ENCODE peak calls at places on chromosomes 7 and 10, in four cellular contexts. N is cardiac muscle cell, P is PC-3, D is DND-41. J is an unnamed sample. For H3K36me3, the result is how much of the 10 kb centered on the place peaks cover.

GRCh38 chr7:49523870-49524269 is 249.6 kb upstream of the VWC2 start:
- DNase-seq in N (no peak), P (peak), D (no peak), J (no peak)

GRCh38 chr7:8724080-8724718 is 290.8 kb downstream of the NXPH1 start:
- DNase-seq in N (no peak), P (peak), D (peak), J (no peak)

GRCh38 chr7:92534572-92534971 is 6.0 kb downstream of the RBM48 start:
- DNase-seq in N (no peak), P (no peak), D (no peak), J (no peak)

GRCh38 chr10:36688717-36689116 is 436.7 kb upstream of the ANKRD30A start:
- DNase-seq in N (no peak), P (no peak), D (no peak), J (no peak)

GRCh38 chr7:5695037-5695708 is 86.3 kb downstream of the RNF216 start:
- DNase-seq in N (peak), P (no peak), D (peak), J (peak)

GRCh38 chr10:11794566-11794965 is 28.6 kb upstream of the PROSER2 start:
- DNase-seq in N (no peak), P (no peak), D (no peak), J (no peak)

GRCh38 chr10:77038412-77038806 is 599.2 kb downstream of the KCNMA1 start:
- DNase-seq in N (peak), P (no peak), D (no peak), J (no peak)

GRCh38 chr7:1883834-1884582 is 213.9 kb downstream of the ELFN1 start:
- DNase-seq in N (no peak), P (no peak), D (no peak), J (no peak)

GRCh38 chr10:52740155-52740549 is 32.4 kb downstream of the MBL2 start:
- DNase-seq in N (no peak), P (no peak), D (no peak), J (no peak)

GRCh38 chr10:74032900-74033655 is 35.2 kb downstream of the VCL start:
- DNase-seq in N (no peak), P (peak), D (no peak), J (no peak)

GRCh38 chr7:24619978-24620377 is 46.7 kb downstream of the PALS2 start:
- DNase-seq in N (no peak), P (no peak), D (no peak), J (no peak)

GRCh38 chr10:12564173-12564572 is 214.8 kb downstream of the CAMK1D start:
- DNase-seq in N (peak), P (peak), D (no peak), J (no peak)

GRCh38 chr7:73487486-73487885 is 34.6 kb downstream of the BAZ1B start:
- DNase-seq in N (no peak), P (no peak), D (no peak), J (no peak)

GRCh38 chr10:100562806-100563293 is 27.1 kb downstream of the HIF1AN start:
- DNase-seq in N (peak), P (no peak), D (peak), J (peak)

GRCh38 chr10:95832216-95833037 is 75.3 kb upstream of the CC2D2B start:
- DNase-seq in N (no peak), P (no peak), D (no peak), J (peak)

GRCh38 chr10:71263376-71263775 is 51.0 kb downstream of the UNC5B start:
- DNase-seq in N (no peak), P (no peak), D (no peak), J (no peak)

GRCh38 chr7:153392726-153393125 is 633.2 kb downstream of the ACTR3B start:
- DNase-seq in N (no peak), P (no peak), D (no peak), J (no peak)

GRCh38 chr7:930975-931758 is 23.3 kb downstream of the ADAP1 start:
- DNase-seq in N (no peak), P (no peak), D (no peak), J (peak)

GRCh38 chr10:75094465-75094864 is 17.0 kb upstream of the SAMD8 start:
- DNase-seq in N (no peak), P (no peak), D (no peak), J (no peak)

GRCh38 chr10:124742418-124743187 is 1.6 kb downstream of the FAM53B start:
- DNase-seq in N (peak), P (peak), D (peak), J (no peak)

GRCh38 chr10:100120550-100120949 is 38.9 kb upstream of the CPN1 start:
- DNase-seq in N (no peak), P (no peak), D (no peak), J (no peak)

GRCh38 chr10:44958196-44958896 is 1.3 kb upstream of the RASSF4 start:
- DNase-seq in N (peak), P (peak), D (no peak), J (no peak)

GRCh38 chr7:142153400-142153799 is 41.9 kb downstream of the MGAM2 start:
- DNase-seq in N (no peak), P (peak), D (peak), J (no peak)

GRCh38 chr7:76358053-76358477 is 726 bp downstream of the YWHAG start:
- DNase-seq in N (peak), P (peak), D (peak), J (peak)

GRCh38 chr7:18777314-18777713 is 281.8 kb downstream of the HDAC9 start:
- DNase-seq in N (no peak), P (no peak), D (no peak), J (no peak)

GRCh38 chr10:3757638-3758490 is 27.1 kb downstream of the KLF6 start:
- DNase-seq in N (no peak), P (peak), D (no peak), J (peak)

GRCh38 chr7:66847879-66848810 is 72.9 kb upstream of the TMEM248 start:
- DNase-seq in N (peak), P (peak), D (no peak), J (no peak)

GRCh38 chr7:128161466-128162125 is 79.5 kb upstream of the LEP start:
- DNase-seq in N (no peak), P (no peak), D (no peak), J (no peak)

GRCh38 chr7:13071999-13072398 is 384.6 kb downstream of the ARL4A start:
- DNase-seq in N (no peak), P (no peak), D (no peak), J (no peak)

GRCh38 chr10:114543456-114543855 is 114.6 kb downstream of the ABLIM1 start:
- DNase-seq in N (no peak), P (no peak), D (no peak), J (no peak)

GRCh38 chr10:23453465-23453864 is 14.6 kb downstream of the OTUD1 start:
- DNase-seq in N (no peak), P (peak), D (no peak), J (no peak)

GRCh38 chr10:92592761-92593552 is at the start of gene KIF11:
- DNase-seq in N (peak), P (peak), D (peak), J (peak)

GRCh38 chr7:155824195-155824915 is 12.1 kb upstream of the SHH start:
- DNase-seq in N (peak), P (peak), D (no peak), J (no peak)

GRCh38 chr10:52226448-52226847 is 87.6 kb upstream of the DKK1 start:
- DNase-seq in N (peak), P (peak), D (no peak), J (no peak)

GRCh38 chr10:6164271-6165095 is 38.2 kb upstream of the PFKFB3 start:
- DNase-seq in N (peak), P (no peak), D (no peak), J (no peak)

GRCh38 chr10:7756360-7756992 is 31.3 kb downstream of the KIN start:
- DNase-seq in N (peak), P (peak), D (peak), J (no peak)

GRCh38 chr7:40346554-40346953 is 211.7 kb downstream of the SUGCT start:
- DNase-seq in N (no peak), P (no peak), D (no peak), J (no peak)

GRCh38 chr10:97891497-97892167 is 42.0 kb downstream of the GOLGA7B start:
- DNase-seq in N (no peak), P (no peak), D (no peak), J (no peak)

GRCh38 chr7:85659364-85659763 is 472.5 kb upstream of the SEMA3D start:
- DNase-seq in N (peak), P (peak), D (no peak), J (no peak)

GRCh38 chr7:151351967-151352366 is 10.4 kb downstream of the NUB1 start:
- DNase-seq in N (no peak), P (no peak), D (peak), J (peak)
- H3K36me3 ChIP-seq in N (half or more), P (under half), D (half or more), J (under half)

DNA sequence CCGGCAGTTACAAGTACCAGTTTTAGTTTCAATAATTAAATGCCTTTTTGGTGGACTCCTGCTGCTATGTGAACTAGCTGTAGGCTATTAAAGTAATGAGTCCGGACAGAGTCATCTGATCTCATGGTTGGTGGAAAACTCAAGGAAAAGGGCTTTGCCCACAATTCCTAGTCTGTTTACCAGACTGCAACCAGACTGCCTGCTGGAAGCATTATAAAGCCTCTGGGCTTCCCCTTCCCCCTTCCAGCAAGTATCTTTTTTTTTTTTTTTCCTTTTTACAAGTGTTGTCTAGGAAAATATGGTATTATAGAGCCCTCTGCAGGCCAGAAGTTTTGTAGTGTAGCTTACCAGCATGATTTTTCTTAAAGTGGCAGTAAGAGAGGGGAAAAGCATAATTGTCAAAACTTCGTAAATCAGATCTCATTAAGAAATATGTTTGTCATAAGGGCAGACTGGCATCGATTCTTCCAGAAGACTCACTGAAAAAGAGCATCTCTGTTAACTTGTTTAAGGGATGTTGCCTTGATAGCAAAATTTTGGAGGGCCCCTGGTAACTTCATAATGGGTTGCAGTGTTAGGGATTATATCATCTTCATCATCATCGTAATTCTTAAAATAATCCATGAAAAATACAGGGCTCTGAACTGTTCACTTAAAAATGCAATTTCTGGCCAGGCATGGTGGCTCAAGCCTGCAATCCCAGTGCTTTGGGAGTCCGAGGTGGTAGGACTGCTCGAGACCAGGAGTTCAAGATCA is 181.3 kb downstream of the TAX1BP1 start:
- DNase-seq in N (peak), P (peak), D (peak), J (peak)
- TF ChIP-seq CTCF in N (peak), P (peak), D (peak), J (peak)

DNA sequence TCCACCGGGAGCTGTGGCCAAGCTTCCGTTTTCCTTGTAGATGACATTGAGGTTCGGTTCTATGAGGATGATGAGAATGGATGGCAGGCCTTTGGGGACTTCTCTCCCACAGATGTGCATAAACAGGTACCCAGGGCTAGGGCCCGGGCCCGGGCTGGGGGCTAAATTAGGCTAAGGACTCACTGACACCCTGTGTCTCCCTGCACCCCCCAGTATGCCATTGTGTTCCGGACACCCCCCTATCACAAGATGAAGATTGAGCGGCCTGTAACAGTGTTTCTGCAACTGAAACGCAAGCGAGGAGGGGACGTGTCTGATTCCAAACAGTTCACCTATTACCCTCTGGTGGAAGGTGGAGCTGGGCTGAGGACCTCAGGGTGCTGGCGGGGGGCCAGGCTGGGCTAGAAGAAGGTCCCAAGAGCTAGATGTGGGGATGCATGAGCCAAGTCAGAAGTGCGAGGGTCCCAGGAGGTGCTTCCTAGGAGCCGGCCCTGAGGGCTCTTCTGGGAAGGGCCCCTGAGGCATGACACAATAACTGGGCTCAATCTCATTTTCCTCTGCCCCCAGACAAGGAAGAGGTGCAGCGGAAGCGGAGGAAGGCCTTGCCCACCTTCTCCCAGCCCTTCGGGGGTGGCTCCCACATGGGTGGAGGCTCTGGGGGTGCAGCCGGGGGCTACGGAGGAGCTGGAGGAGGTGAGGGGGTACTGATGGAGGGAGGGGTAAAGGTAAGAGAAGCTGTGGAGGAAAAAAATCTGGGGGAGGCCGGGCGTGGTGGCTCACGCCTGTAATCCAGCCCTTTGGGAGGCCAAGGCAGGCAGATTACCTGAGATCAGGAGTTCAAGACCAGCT is 2.9 kb downstream of the NFKB2 start:
- DNase-seq in N (no peak), P (no peak), D (no peak), J (no peak)
- H3K4me3 ChIP-seq in N (peak), P (no peak), D (peak), J (peak)

DNA sequence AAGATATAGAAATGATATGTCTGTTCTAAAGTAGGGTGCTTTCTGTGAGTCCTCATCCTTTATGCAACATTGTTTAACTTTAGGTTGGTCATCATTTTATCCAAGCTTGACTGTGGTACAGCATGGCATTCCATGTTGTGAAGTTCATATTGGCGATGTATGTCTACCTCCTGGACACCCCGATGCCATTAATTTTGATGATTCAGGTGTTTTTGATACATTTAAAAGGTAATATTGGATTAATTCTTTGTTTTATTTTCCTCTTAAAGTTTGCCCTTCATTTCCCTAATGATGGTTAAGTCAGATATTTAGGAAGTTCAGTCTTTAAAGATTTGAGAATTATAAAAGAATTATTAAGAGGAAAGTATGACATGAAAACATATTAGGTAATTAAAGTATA is 21.3 kb downstream of the HBP1 start:
- DNase-seq in N (no peak), P (no peak), D (no peak), J (no peak)
- H3K36me3 ChIP-seq in N (half or more), P (under half), D (half or more), J (under half)

DNA sequence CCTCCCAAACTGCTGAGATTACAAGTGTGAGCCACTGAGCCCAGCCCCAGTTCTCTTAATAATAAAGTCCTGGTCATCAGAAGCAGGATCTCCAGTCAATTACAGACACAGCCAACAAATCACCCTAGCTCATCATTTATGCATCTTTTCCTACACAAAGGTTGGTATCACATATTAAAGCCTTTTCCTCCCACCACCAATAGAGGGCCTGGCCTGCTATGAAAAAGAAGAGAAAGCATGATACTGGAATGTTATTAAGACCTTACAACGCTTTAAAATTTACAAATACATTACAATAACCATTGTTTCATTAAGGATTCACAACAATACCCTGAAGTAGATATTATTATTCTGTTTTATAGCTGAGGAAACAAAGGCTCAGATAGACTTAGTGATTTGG is 25.9 kb downstream of the VAX1 start:
- DNase-seq in N (peak), P (peak), D (no peak), J (no peak)
- TF ChIP-seq CTCF in N (peak), P (peak), D (peak), J (peak)

GRCh38 chr7:43757073-43757720 is 1.3 kb upstream of the BLVRA start:
- DNase-seq in N (no peak), P (no peak), D (no peak), J (no peak)
- H3K4me3 ChIP-seq in N (no peak), P (no peak), D (peak), J (no peak)

J was measured in GM06990.